ENCODE peak calls at places on chromosomes 16 and 17, in nine cellular contexts. E is heart right ventricle, T is sigmoid colon, A is right atrium auricular region, M is mammary epithelial cell, V is A549, I is breast epithelium, O is PC-3, R is lung. F is an unnamed sample. For H3K4me1, the result is how much of the 10 kb centered on the place peaks cover.

GRCh38 chr17:79837888-79838540 is 1.2 kb downstream of the CBX4 start:
- DNase-seq in E (no peak), T (no peak), A (no peak), M (no peak), V (no peak), I (no peak), O (no peak), R (no peak), F (no peak)

GRCh38 chr16:29864205-29864604 is 1.2 kb upstream of the CDIPT start:
- DNase-seq in E (no peak), T (no peak), A (no peak), M (no peak), V (no peak), I (no peak), O (no peak), R (no peak), F (no peak)

GRCh38 chr17:79901131-79901530 is 61.9 kb upstream of the CBX4 start:
- DNase-seq in E (no peak), T (no peak), A (no peak), M (no peak), V (no peak), I (peak), O (no peak), R (no peak), F (no peak)

GRCh38 chr17:34117811-34118210 is 137.3 kb upstream of the CCL2 start:
- DNase-seq in E (no peak), T (no peak), A (no peak), M (no peak), V (no peak), I (no peak), O (no peak), R (no peak), F (no peak)

GRCh38 chr16:5633845-5634440 is 536.3 kb upstream of the EEF2KMT start:
- DNase-seq in E (no peak), T (no peak), A (no peak), M (no peak), V (peak), I (no peak), O (peak), R (no peak), F (no peak)

GRCh38 chr17:59607817-59608403 is 11.8 kb upstream of the CLTC start:
- DNase-seq in E (no peak), T (no peak), A (no peak), M (no peak), V (peak), I (no peak), O (peak), R (no peak), F (no peak)

GRCh38 chr16:4877298-4877685 is 30.0 kb downstream of the UBN1 start:
- DNase-seq in E (no peak), T (no peak), A (no peak), M (no peak), V (no peak), I (no peak), O (no peak), R (no peak), F (no peak)

GRCh38 chr17:77691216-77692085 is 267.1 kb upstream of the TNRC6C start:
- DNase-seq in E (no peak), T (no peak), A (peak), M (no peak), V (no peak), I (no peak), O (no peak), R (no peak), F (no peak)

GRCh38 chr16:17273142-17273561 is 197.6 kb downstream of the XYLT1 start:
- DNase-seq in E (no peak), T (no peak), A (no peak), M (peak), V (peak), I (no peak), O (peak), R (no peak), F (no peak)

GRCh38 chr17:8532021-8532420 is 96.3 kb downstream of the NDEL1 start:
- DNase-seq in E (peak), T (no peak), A (no peak), M (no peak), V (peak), I (no peak), O (peak), R (no peak), F (no peak)

GRCh38 chr17:10845388-10845751 is 7.5 kb upstream of the PIRT start:
- DNase-seq in E (no peak), T (no peak), A (no peak), M (no peak), V (no peak), I (no peak), O (no peak), R (no peak), F (no peak)

GRCh38 chr16:14436410-14436955 is 193.6 kb downstream of the PARN start:
- DNase-seq in E (no peak), T (no peak), A (no peak), M (no peak), V (no peak), I (no peak), O (no peak), R (no peak), F (no peak)

GRCh38 chr17:79779661-79780365 is 1.9 kb downstream of the CBX2 start:
- DNase-seq in E (no peak), T (no peak), A (no peak), M (no peak), V (no peak), I (no peak), O (peak), R (no peak), F (no peak)

GRCh38 chr17:2962236-2962635 is 101.2 kb downstream of the OR1D5 start:
- DNase-seq in E (no peak), T (no peak), A (no peak), M (no peak), V (no peak), I (no peak), O (no peak), R (no peak), F (no peak)

GRCh38 chr17:74814453-74814852 is 38.3 kb upstream of the NAT9 start:
- DNase-seq in E (no peak), T (no peak), A (no peak), M (no peak), V (no peak), I (no peak), O (peak), R (no peak), F (no peak)

GRCh38 chr17:17356149-17356930 is 53.2 kb downstream of the NT5M start:
- DNase-seq in E (peak), T (peak), A (peak), M (peak), V (peak), I (peak), O (peak), R (peak), F (no peak)

GRCh38 chr16:60203525-60204124 is 1469.5 kb upstream of the GOT2 start:
- DNase-seq in E (no peak), T (no peak), A (no peak), M (peak), V (peak), I (no peak), O (no peak), R (no peak), F (no peak)

GRCh38 chr17:83085103-83085502 is 5.7 kb downstream of the METRNL start:
- DNase-seq in E (no peak), T (no peak), A (no peak), M (no peak), V (no peak), I (no peak), O (no peak), R (no peak), F (no peak)

GRCh38 chr17:78501241-78502036 is 75.8 kb downstream of the DNAH17 start:
- DNase-seq in E (no peak), T (no peak), A (no peak), M (no peak), V (no peak), I (no peak), O (no peak), R (no peak), F (no peak)

GRCh38 chr16:4597174-4597573 is 17.5 kb downstream of the UBALD1 start:
- DNase-seq in E (no peak), T (no peak), A (no peak), M (peak), V (no peak), I (no peak), O (no peak), R (no peak), F (no peak)

GRCh38 chr17:4215882-4216411 is 47.8 kb downstream of the ANKFY1 start:
- DNase-seq in E (no peak), T (no peak), A (no peak), M (no peak), V (no peak), I (no peak), O (no peak), R (no peak), F (no peak)

GRCh38 chr17:43445009-43445589 is 38.7 kb upstream of the DHX8 start:
- DNase-seq in E (no peak), T (no peak), A (no peak), M (no peak), V (no peak), I (no peak), O (no peak), R (no peak), F (no peak)

GRCh38 chr17:73750975-73751374 is 106.7 kb upstream of the SDK2 start:
- DNase-seq in E (no peak), T (no peak), A (no peak), M (no peak), V (no peak), I (no peak), O (no peak), R (no peak), F (no peak)

GRCh38 chr16:79897444-79898146 is 297.1 kb upstream of the MAF start:
- DNase-seq in E (peak), T (no peak), A (no peak), M (no peak), V (peak), I (no peak), O (no peak), R (no peak), F (no peak)

GRCh38 chr16:17416461-17417221 is 54.1 kb downstream of the XYLT1 start:
- DNase-seq in E (no peak), T (no peak), A (no peak), M (no peak), V (no peak), I (no peak), O (no peak), R (peak), F (no peak)

GRCh38 chr17:80880650-80880989 is 111.0 kb upstream of the CHMP6 start:
- DNase-seq in E (no peak), T (peak), A (no peak), M (no peak), V (no peak), I (no peak), O (no peak), R (no peak), F (no peak)

GRCh38 chr16:28901862-28902261 is 23.2 kb downstream of the RABEP2 start:
- DNase-seq in E (no peak), T (no peak), A (no peak), M (no peak), V (no peak), I (no peak), O (no peak), R (no peak), F (no peak)

GRCh38 chr16:17420821-17421220 is 49.9 kb downstream of the XYLT1 start:
- DNase-seq in E (no peak), T (no peak), A (no peak), M (no peak), V (no peak), I (no peak), O (no peak), R (no peak), F (no peak)

GRCh38 chr16:74761665-74762064 is 13.0 kb downstream of the FA2H start:
- DNase-seq in E (no peak), T (no peak), A (no peak), M (no peak), V (no peak), I (no peak), O (peak), R (no peak), F (no peak)

GRCh38 chr17:57874434-57875108 is 24.7 kb upstream of the MRPS23 start:
- DNase-seq in E (peak), T (peak), A (peak), M (peak), V (no peak), I (no peak), O (no peak), R (peak), F (no peak)

GRCh38 chr17:57874058-57874419 is 24.2 kb upstream of the MRPS23 start:
- DNase-seq in E (no peak), T (no peak), A (no peak), M (no peak), V (no peak), I (no peak), O (no peak), R (no peak), F (no peak)

GRCh38 chr17:57876866-57877237 is 27.0 kb upstream of the MRPS23 start:
- DNase-seq in E (no peak), T (no peak), A (no peak), M (no peak), V (no peak), I (no peak), O (no peak), R (no peak), F (no peak)

GRCh38 chr17:57876023-57876865 is 26.4 kb upstream of the MRPS23 start:
- DNase-seq in E (no peak), T (no peak), A (no peak), M (peak), V (no peak), I (no peak), O (peak), R (no peak), F (no peak)

GRCh38 chr17:57875109-57876022 is 25.5 kb upstream of the MRPS23 start:
- DNase-seq in E (peak), T (peak), A (peak), M (peak), V (peak), I (peak), O (peak), R (peak), F (no peak)
- TF ChIP-seq CTCF in E (peak), T (peak), A (peak), M (peak), V (peak), I (peak), O (peak), R (no peak), F (peak)

GRCh38 chr16:3214904-3215600 is 19.9 kb downstream of the ZNF200 start:
- DNase-seq in E (no peak), T (no peak), A (no peak), M (no peak), V (no peak), I (no peak), O (no peak), R (no peak), F (no peak)
- H3K27ac ChIP-seq in E (no peak), T (no peak), A (no peak), M (no peak), V (no peak), I (no peak), O (no peak), R (no peak), F (no peak)

DNA sequence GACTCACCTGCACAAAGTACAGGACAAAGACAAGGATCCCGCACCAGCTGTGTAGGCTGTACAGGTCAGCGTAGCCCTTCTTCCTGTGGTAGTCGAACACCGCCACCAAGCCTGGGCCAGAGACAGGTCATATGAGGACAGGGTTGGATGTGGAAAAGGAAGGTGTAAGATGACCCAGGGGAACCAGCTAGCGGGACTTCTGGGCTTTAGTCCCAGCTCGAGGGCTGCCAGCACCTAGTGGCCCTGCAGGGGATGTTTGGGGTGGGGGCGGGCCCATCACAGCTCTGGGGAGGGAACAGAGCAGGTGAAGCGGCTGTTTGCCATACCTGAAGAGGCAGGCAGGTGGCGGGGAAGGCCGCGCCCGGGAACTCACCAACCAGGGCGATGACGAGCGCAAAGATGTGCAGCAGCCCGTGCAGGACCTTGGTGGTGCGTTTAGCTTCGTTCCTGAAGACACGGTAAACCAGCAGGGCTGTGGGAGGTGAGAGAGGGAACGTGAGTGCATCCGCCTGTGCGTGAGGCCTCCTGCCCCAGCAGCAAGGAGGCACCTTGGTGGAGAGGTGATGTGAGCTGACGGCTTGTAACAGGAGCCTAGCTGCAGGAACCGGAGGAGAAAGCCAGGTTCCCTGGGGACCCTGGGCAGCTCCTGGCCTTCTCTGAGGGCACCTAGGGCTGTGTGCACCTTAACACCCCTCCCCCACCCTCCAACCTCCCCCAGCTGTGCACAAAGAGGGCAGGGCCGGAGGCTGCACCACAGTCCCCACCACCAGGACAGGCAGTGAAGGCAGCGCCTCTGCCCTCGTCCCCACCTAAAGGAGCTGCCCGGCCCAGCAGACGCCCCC is 10.2 kb downstream of the CYB561 start:
- DNase-seq in E (no peak), T (no peak), A (no peak), M (no peak), V (no peak), I (peak), O (peak), R (no peak), F (no peak)
- H3K4me1 ChIP-seq in E (half or more), T (under half), A (under half), M (under half), V (half or more), I (under half), O (half or more), R (half or more), F (half or more)

GRCh38 chr16:68234188-68235104 is 1.5 kb downstream of the ESRP2 start:
- DNase-seq in E (no peak), T (peak), A (no peak), M (peak), V (no peak), I (peak), O (peak), R (peak), F (no peak)
- TF ChIP-seq CTCF in E (no peak), T (no peak), A (no peak), M (no peak), V (no peak), I (no peak), O (no peak), R (no peak), F (no peak)